ENCODE peak calls at places on chromosomes 11 and 22, in ten cellular contexts. H, X, I, O, N, R, U, F, W and M are unnamed samples.

GRCh38 chr11:35146074-35146521 is 7.1 kb downstream of the CD44 start:
- DNase-seq in O (no peak), N (no peak), X (no peak), U (no peak), W (no peak), I (peak; percentile 82), F (no peak), H (no peak), R (peak; percentile 40), M (no peak)

GRCh38 chr11:93567406-93567819 is 24.2 kb upstream of the SMCO4 start:
- DNase-seq in N (no peak), R (peak; percentile 35), I (no peak), U (no peak), H (peak; percentile 67), F (peak; percentile 25), X (no peak), W (no peak), O (peak; percentile 43), M (no peak)

GRCh38 chr11:11472096-11472495 is 119.0 kb upstream of the CSNK2A3 start:
- DNase-seq in X (no peak), I (no peak), N (no peak), R (no peak), W (no peak), O (no peak), U (no peak), H (no peak), F (no peak), M (no peak)

GRCh38 chr22:32476286-32476685 is 1.7 kb downstream of the FBXO7 start:
- DNase-seq in R (peak; percentile 35), H (no peak), N (no peak), U (no peak), I (peak; percentile 58), X (no peak), W (no peak), F (no peak), O (no peak), M (no peak)

GRCh38 chr11:44778200-44779100 is 51.7 kb downstream of the TSPAN18 start:
- DNase-seq in H (no peak), X (no peak), R (no peak), O (no peak), U (no peak), F (no peak), W (peak; percentile 60), I (no peak), N (no peak), M (no peak)

GRCh38 chr11:16804104-16804947 is 65.9 kb downstream of the C11orf58 start:
- DNase-seq in N (no peak), R (no peak), H (peak; percentile 92), X (peak; percentile 33), I (no peak), W (no peak), O (no peak), F (peak; percentile 96), U (no peak), M (no peak)

GRCh38 chr22:27650985-27651384 is 150.6 kb downstream of the MN1 start:
- DNase-seq in I (no peak), N (no peak), O (no peak), X (no peak), W (no peak), H (no peak), F (no peak), R (no peak), U (no peak), M (no peak)

GRCh38 chr11:13668957-13669521 is 571 bp downstream of the FAR1 start:
- DNase-seq in H (peak; percentile 17), I (peak; percentile 62), R (peak; percentile 67), F (peak; percentile 21), N (peak; percentile 12), W (peak; percentile 70), O (peak; percentile 59), U (no peak), X (peak; percentile 55), M (peak; percentile 21)

GRCh38 chr22:50027639-50028537 is 15.3 kb upstream of the IL17REL start:
- DNase-seq in O (no peak), W (no peak), X (peak; percentile 4), F (no peak), U (no peak), I (peak; percentile 41), H (peak; percentile 4), R (peak; percentile 43), N (no peak), M (no peak)

GRCh38 chr11:12942157-12942556 is 67.0 kb upstream of the RASSF10 start:
- DNase-seq in R (no peak), F (no peak), N (no peak), O (no peak), X (no peak), H (no peak), U (no peak), W (no peak), I (no peak), M (no peak)

GRCh38 chr11:61102667-61103491 is 590 bp downstream of the CD5 start:
- DNase-seq in W (no peak), O (no peak), U (no peak), R (no peak), H (no peak), I (peak; percentile 64), F (no peak), X (no peak), N (no peak), M (peak; percentile 42)

GRCh38 chr11:130114726-130115125 is 44.9 kb upstream of the ST14 start:
- DNase-seq in W (no peak), O (no peak), N (no peak), H (no peak), F (no peak), I (no peak), X (no peak), U (no peak), R (no peak), M (no peak)

GRCh38 chr11:65502852-65503603 is 4.2 kb downstream of the MALAT1 start:
- DNase-seq in U (no peak), X (peak; percentile 31), I (peak; percentile 54), O (peak; percentile 11), W (no peak), N (no peak), F (peak; percentile 86), R (peak; percentile 67), H (peak; percentile 68), M (no peak)

GRCh38 chr22:41540006-41540315 is 4.3 kb downstream of the POLR3H start:
- DNase-seq in F (no peak), U (no peak), I (no peak), W (no peak), O (no peak), H (no peak), X (no peak), R (no peak), N (no peak), M (no peak)

DNA sequence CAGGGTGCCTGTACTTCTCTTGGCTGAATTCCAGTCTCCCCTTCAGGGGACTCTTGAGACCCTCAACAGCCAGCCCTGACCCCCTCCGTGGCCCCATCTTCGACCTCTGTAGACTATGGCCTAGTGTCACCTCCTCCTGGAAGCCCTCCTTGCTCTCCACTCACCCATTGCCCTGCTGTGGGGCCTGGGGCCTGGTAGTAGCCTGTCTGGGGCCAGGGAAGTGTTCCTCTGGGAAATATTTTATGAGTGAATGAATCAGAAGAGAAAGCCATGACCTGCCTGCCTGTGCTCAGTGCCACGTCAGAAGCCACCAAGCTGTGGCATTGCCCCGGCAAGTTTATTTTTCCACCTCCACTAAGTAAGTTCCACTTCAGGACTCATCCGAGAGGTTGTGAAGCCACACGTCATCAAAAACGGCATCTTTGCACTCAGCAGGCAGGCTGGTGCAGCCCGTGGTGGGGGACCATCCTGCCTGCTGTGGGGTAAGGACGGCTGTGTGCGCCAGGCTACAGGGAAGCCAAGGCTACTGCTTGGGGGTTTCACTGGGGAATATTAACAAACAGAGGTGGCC is 59.6 kb upstream of the PPARA start:
- DNase-seq in U (peak; percentile 12), H (no peak), I (no peak), X (no peak), W (no peak), R (peak; percentile 95), N (no peak), F (no peak), O (peak; percentile 68), M (no peak)
- H3K4me3 ChIP-seq in U (no peak overlapping the region), H (peak overlapping the region; percentile 18), I (no peak overlapping the region), X (no peak overlapping the region), W (no peak overlapping the region), R (peak overlapping the region; percentile 97), N (no peak overlapping the region), F (no peak overlapping the region), O (no peak overlapping the region), M (no peak overlapping the region)

DNA sequence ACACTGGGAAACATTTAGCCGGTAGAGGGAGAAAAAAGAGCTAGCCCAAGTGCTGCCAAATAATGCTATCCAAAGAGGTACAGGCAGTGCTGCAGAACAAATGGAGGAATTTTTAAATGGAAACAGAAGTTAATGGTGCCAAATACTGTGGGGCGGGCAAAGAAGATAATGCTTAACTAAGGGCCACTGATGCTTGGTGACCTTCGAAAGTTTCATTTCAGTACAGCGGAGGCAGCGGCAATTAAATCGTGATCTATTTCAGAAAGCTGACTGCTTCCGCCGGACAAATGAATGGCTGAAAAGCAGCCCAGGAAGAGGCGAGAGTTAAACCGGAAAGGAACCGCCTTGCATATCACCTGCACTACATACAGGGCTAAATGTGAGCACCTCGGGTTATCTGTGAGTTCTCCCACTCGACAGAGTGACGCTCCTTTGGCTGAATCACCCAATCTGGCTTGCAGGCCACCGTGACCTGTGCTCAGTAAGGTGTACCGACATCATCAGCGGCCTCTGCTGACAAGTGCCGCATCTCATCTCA is 42.1 kb downstream of the CADM1 start:
- DNase-seq in H (no peak), I (no peak), R (no peak), U (no peak), O (no peak), X (no peak), W (peak; percentile 61), F (no peak), N (no peak), M (no peak)
- H3K4me3 ChIP-seq in H (no peak overlapping the region), I (no peak overlapping the region), R (no peak overlapping the region), U (no peak overlapping the region), O (no peak overlapping the region), X (no peak overlapping the region), W (no peak overlapping the region), F (no peak overlapping the region), N (no peak overlapping the region), M (no peak overlapping the region)

GRCh38 chr11:1916986-1917522 is 2.4 kb upstream of the TNNT3 start:
- DNase-seq in N (no peak), O (no peak), F (no peak), R (no peak), W (no peak), H (no peak), I (no peak), U (peak; percentile 11), X (no peak), M (no peak)
- H3K4me3 ChIP-seq in N (no peak overlapping the region), O (no peak overlapping the region), F (no peak overlapping the region), R (no peak overlapping the region), W (no peak overlapping the region), H (no peak overlapping the region), I (no peak overlapping the region), U (no peak overlapping the region), X (no peak overlapping the region), M (no peak overlapping the region)

DNA sequence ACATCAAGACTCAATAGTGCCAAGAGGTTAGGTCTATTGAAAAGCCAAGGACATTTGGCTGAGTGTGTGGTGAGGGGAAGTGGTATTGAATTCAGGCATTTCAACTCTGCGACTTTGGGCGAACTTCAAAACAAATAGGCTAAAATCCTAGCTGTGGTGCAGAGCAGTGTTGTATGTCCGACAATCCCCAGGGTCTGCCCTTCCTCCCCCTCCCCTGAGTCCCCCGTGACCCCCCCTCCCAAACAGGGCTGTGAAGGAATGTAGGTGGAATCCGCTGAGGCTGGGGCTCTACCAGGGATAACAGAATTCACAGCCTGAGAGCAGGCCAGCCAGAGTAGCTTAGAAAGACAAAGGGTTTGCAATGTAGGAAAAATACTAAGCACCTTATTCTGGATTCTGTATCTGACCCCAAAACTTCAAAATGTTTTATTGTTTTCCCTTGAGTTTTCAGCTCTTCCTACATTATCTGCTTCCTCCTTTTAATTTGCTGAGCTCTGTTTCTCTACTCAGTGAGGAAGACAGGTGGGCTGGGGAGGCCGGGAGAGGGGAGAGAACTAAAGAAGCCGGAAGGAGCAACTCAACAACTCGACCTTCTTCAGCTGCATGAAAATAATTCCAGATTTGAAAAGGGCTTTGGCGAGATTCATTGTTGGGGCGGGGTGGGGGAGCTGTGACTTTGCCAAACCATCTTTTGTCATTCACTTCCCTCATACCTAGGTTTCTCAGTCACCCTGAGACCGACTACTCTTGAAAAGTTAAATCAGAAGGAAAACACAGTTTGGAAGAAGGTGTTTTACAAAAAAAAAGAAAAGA is 315.1 kb downstream of the BLID start:
- DNase-seq in N (no peak), I (no peak), W (peak; percentile 94), R (peak; percentile 24), F (peak; percentile 50), H (peak; percentile 12), X (peak; percentile 55), U (no peak), O (peak; percentile 76), M (no peak)
- H3K4me3 ChIP-seq in N (no peak overlapping the region), I (no peak overlapping the region), W (peak overlapping the region; percentile 39), R (peak overlapping the region; percentile 31), F (no peak overlapping the region), H (no peak overlapping the region), X (no peak overlapping the region), U (no peak overlapping the region), O (no peak overlapping the region), M (no peak overlapping the region)